ENCODE peak calls at places on chromosomes 11 and 22, in five cellular contexts. Z is body of pancreas, V is choroid plexus epithelial cell, F is astrocyte of the spinal cord, U is foreskin fibroblast. W is an unnamed sample.

GRCh38 chr11:74783241-74783871 is 34.7 kb downstream of the RNF169 start:
- DNase-seq in Z (no peak), V (peak), F (peak), U (peak), W (peak)

GRCh38 chr11:122140535-122140934 is 24.5 kb upstream of the BLID start:
- DNase-seq in F (peak), U (peak), V (peak), Z (no peak), W (peak)

GRCh38 chr11:13972033-13972910 is 9.7 kb downstream of the SPON1 start:
- DNase-seq in Z (no peak), U (peak), F (peak), V (peak), W (peak)

GRCh38 chr11:117427356-117427874 is 99.8 kb downstream of the CEP164 start:
- DNase-seq in F (no peak), U (no peak), V (no peak), Z (no peak), W (no peak)

GRCh38 chr11:105051559-105051958 is 6.4 kb upstream of the CARD16 start:
- DNase-seq in U (no peak), V (no peak), F (no peak), Z (no peak), W (no peak)

GRCh38 chr11:33234397-33235168 is 22.6 kb upstream of the HIPK3 start:
- DNase-seq in U (peak), Z (no peak), V (no peak), F (no peak), W (no peak)

GRCh38 chr11:73296501-73297230 is 11.4 kb upstream of the ARHGEF17 start:
- DNase-seq in V (no peak), Z (no peak), U (no peak), F (no peak), W (no peak)

GRCh38 chr11:2133481-2134021 is 5.6 kb downstream of the IGF2 start:
- DNase-seq in U (no peak), F (no peak), Z (no peak), V (no peak), W (no peak)

GRCh38 chr11:86931059-86931964 is 23.9 kb downstream of the FZD4 start:
- DNase-seq in V (no peak), F (no peak), Z (no peak), U (peak), W (peak)

GRCh38 chr22:35743466-35743865 is 25.8 kb downstream of the APOL5 start:
- DNase-seq in Z (no peak), F (no peak), U (peak), V (peak), W (no peak)

GRCh38 chr22:44362249-44363040 is 49.7 kb upstream of the SHISAL1 start:
- DNase-seq in F (no peak), U (peak), Z (no peak), V (no peak), W (peak)

GRCh38 chr11:121199516-121199915 is 93.1 kb upstream of the SC5D start:
- DNase-seq in V (no peak), F (no peak), Z (no peak), U (no peak), W (no peak)

GRCh38 chr11:46002146-46002545 is 79.7 kb downstream of the LARGE2 start:
- DNase-seq in Z (no peak), V (no peak), F (no peak), U (no peak), W (no peak)

GRCh38 chr11:33634291-33634834 is 66.3 kb downstream of the C11orf91 start:
- DNase-seq in F (peak), Z (no peak), U (peak), V (peak), W (peak)

GRCh38 chr22:43066844-43067385 is 22.3 kb downstream of the TTLL1 start:
- DNase-seq in F (peak), U (peak), Z (no peak), V (peak), W (peak)

GRCh38 chr11:37323843-37324242 is 725.8 kb upstream of the RAG2 start:
- DNase-seq in U (no peak), Z (no peak), V (no peak), F (no peak), W (no peak)

GRCh38 chr11:57641011-57641410 is 8.7 kb downstream of the YPEL4 start:
- DNase-seq in F (no peak), V (peak), Z (no peak), U (peak), W (peak)

GRCh38 chr11:57638005-57638760 is 11.5 kb downstream of the YPEL4 start:
- DNase-seq in V (peak), F (peak), Z (peak), U (peak), W (peak)

GRCh38 chr11:57640068-57640800 is 9.5 kb downstream of the YPEL4 start:
- DNase-seq in Z (no peak), V (no peak), F (no peak), U (no peak), W (no peak)

GRCh38 chr11:57638811-57639320 is 10.8 kb downstream of the YPEL4 start:
- DNase-seq in F (no peak), Z (no peak), U (peak), V (no peak), W (peak)

DNA sequence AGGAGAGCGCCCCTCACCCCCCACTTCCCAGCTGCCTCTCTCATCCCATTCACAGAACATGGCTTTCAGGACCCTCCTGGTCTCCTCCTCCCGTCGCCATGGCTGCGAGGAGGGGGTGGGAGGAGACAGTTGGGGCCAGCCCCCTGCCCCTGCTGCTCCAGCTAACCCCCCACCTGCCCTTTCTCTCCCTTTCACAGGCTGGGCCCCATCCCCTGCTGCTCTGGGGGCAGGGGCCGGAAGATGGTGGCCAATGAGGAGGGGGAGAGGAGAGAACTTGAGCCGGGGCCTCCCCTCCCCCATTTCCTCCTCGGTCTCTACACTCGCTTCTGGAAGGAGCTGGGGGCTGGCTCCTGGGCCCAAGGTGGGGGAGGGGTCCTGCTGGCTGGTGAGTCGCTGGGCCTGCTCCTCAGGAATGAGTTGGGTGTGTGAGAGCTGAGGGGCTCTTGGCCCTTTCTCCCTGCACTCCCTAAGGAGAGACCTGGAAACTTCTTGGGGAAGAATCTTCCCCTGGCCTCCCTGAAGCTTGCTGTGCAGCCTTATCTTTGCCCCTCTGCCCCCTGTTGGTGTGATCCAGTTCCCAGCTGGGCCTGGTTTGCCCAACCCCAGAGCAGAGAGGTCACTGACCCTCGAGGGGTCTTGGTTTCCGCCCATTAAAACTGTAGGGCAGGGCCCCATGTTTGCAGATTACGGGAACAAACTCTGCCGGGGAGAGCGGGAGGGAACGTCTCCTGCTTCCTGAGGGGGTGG is 10.2 kb downstream of the YPEL4 start:
- DNase-seq in Z (no peak), V (peak), F (peak), U (peak), W (peak)
- TF ChIP-seq CTCF in Z (no peak), V (no peak), F (no peak), U (no peak), W (peak)

GRCh38 chr11:119093951-119094815 is 7.5 kb downstream of the DPAGT1 start:
- DNase-seq in F (peak), Z (peak), U (peak), V (peak), W (peak)

GRCh38 chr11:119093666-119093950 is 8.0 kb downstream of the DPAGT1 start:
- DNase-seq in U (peak), F (no peak), V (no peak), Z (no peak), W (no peak)

GRCh38 chr11:119092880-119093665 is 8.4 kb downstream of the HMBS start:
- DNase-seq in V (peak), F (peak), U (peak), Z (no peak), W (peak)

GRCh38 chr11:119091083-119091650 is 6.5 kb downstream of the HMBS start:
- DNase-seq in V (no peak), Z (no peak), F (no peak), U (peak), W (peak)

GRCh38 chr11:119091966-119092879 is 7.5 kb downstream of the HMBS start:
- DNase-seq in Z (no peak), F (no peak), U (no peak), V (no peak), W (no peak)
- H3K4me3 ChIP-seq in Z (no peak), F (peak), U (peak), V (no peak), W (peak)

GRCh38 chr11:12941671-12942070 is 67.4 kb upstream of the RASSF10 start:
- DNase-seq in Z (no peak), V (no peak), U (no peak), F (peak), W (no peak)

GRCh38 chr11:12944889-12945288 is 64.2 kb upstream of the RASSF10 start:
- DNase-seq in F (no peak), V (no peak), U (no peak), Z (no peak), W (no peak)

GRCh38 chr11:12943276-12943675 is 65.8 kb upstream of the RASSF10 start:
- DNase-seq in F (no peak), U (no peak), Z (no peak), V (no peak), W (no peak)

GRCh38 chr11:12938590-12939247 is 70.4 kb upstream of the RASSF10 start:
- DNase-seq in Z (no peak), F (no peak), U (peak), V (no peak), W (no peak)

GRCh38 chr11:12942157-12942556 is 67.0 kb upstream of the RASSF10 start:
- DNase-seq in F (peak), Z (no peak), U (no peak), V (no peak), W (no peak)
- TF ChIP-seq CTCF in F (peak), Z (no peak), U (no peak), V (no peak), W (no peak)

GRCh38 chr22:50269573-50270301 is 443 bp downstream of the MAPK11 start:
- DNase-seq in U (peak), V (peak), Z (no peak), F (peak), W (peak)

GRCh38 chr22:50271519-50271970 is 1.4 kb upstream of the MAPK11 start:
- DNase-seq in V (peak), F (peak), Z (peak), U (peak), W (peak)

GRCh38 chr22:50268655-50269113 is 1.5 kb downstream of the MAPK11 start:
- DNase-seq in V (peak), U (peak), F (no peak), Z (peak), W (no peak)

GRCh38 chr22:50271011-50271394 is 823 bp upstream of the MAPK11 start:
- DNase-seq in V (no peak), Z (no peak), U (no peak), F (no peak), W (no peak)

GRCh38 chr22:50270302-50271010 is at the start of gene MAPK11:
- DNase-seq in F (peak), U (peak), V (peak), Z (peak), W (peak)
- H3K4me3 ChIP-seq in F (peak), U (peak), V (peak), Z (no peak), W (peak)

GRCh38 chr11:27520226-27520625 is 13.7 kb upstream of the LIN7C start:
- DNase-seq in V (no peak), U (peak), F (no peak), Z (no peak), W (no peak)

GRCh38 chr11:27525824-27526516 is 19.4 kb upstream of the LIN7C start:
- DNase-seq in U (no peak), F (no peak), Z (no peak), V (no peak), W (no peak)

GRCh38 chr11:27518522-27518921 is 12.0 kb upstream of the LIN7C start:
- DNase-seq in U (no peak), V (no peak), F (no peak), Z (no peak), W (no peak)

GRCh38 chr11:27528711-27529110 is 22.1 kb upstream of the LIN7C start:
- DNase-seq in F (no peak), V (no peak), Z (no peak), U (no peak), W (no peak)

DNA sequence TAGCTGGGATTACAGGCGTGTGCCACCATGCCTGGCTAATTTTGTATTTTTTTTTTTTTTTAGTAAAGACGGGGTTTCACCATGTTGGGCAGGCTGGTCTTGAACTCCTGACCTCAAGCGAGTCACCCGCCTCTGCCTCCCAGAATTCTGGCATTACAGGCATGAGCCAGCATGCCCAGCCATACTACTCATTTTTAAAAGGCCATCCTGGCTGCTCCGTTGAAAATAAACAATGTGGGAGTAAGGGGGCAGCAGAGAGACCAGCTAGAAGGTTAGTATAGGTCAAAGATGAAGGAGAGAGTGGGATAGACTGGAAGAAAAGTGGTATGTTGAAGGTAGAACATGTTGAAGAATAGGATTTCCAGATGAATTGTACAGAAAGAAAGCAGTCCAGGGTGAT is 17.6 kb upstream of the LIN7C start:
- DNase-seq in F (peak), Z (no peak), U (peak), V (peak), W (peak)
- TF ChIP-seq CTCF in F (peak), Z (no peak), U (peak), V (peak), W (peak)

DNA sequence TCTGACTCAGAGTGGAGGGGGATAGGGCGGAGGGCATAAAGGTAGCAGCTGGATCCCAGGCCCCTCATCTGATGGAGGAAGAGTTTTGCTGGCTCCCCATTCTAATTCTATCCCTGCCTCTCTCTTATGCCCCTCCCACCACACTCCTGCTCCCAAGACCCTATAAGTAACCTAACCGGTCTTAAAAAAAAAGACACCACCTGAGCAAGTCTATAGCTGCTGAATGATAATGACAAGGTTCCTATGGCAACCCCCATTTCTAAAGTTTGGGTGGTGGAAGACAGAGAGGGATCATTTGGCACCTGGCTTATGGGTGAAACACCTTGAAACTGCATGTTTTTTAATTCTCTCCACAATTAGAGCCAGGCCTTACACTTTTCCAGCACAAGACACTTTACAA is 69.6 kb downstream of the LARGE1 start:
- DNase-seq in F (no peak), Z (no peak), V (no peak), U (no peak), W (no peak)
- H3K4me3 ChIP-seq in F (no peak), Z (no peak), V (no peak), U (no peak), W (no peak)

W was measured in fibroblast of the aortic adventitia.